ENCODE peak calls at places on chromosomes 7 and 10, in six cellular contexts. C is SK-N-SH, V is K562, W is H1, J is HepG2, R is GM12878. I is an unnamed sample.
A peak's percentile ranks its signal among the peaks of the same experiment; 100 is the strongest.

GRCh38 chr7:64951250-64951848 is 39.5 kb downstream of the ZNF117 start:
- DNase-seq in C (peak; percentile 66), V (peak; percentile 40), W (no peak), R (peak; percentile 16), J (peak; percentile 52), I (peak; percentile 7)

GRCh38 chr7:46680147-46680546 is 759.1 kb upstream of the IGFBP3 start:
- DNase-seq in C (no peak), W (no peak), R (no peak), V (no peak), J (no peak), I (no peak)

GRCh38 chr7:45224832-45225231 is 67.2 kb downstream of the RAMP3 start:
- DNase-seq in C (no peak), R (no peak), W (no peak), J (no peak), V (peak; percentile 21), I (no peak)

GRCh38 chr7:82595176-82595575 is 151.6 kb upstream of the CACNA2D1 start:
- DNase-seq in C (no peak), V (no peak), W (no peak), R (no peak), J (no peak), I (no peak)

GRCh38 chr10:72058347-72058898 is 29.9 kb downstream of the SPOCK2 start:
- DNase-seq in J (no peak), W (no peak), C (no peak), V (no peak), R (no peak), I (no peak)

GRCh38 chr7:50584793-50585399 is 19.7 kb upstream of the DDC start:
- DNase-seq in W (no peak), V (no peak), R (no peak), C (no peak), J (no peak), I (no peak)

GRCh38 chr10:71077143-71077581 is 135.2 kb upstream of the UNC5B start:
- DNase-seq in W (no peak), V (no peak), C (peak; percentile 41), R (no peak), J (no peak), I (no peak)

GRCh38 chr7:39624202-39624807 is 933 bp downstream of the RALA start:
- DNase-seq in V (no peak), W (no peak), R (no peak), C (peak; percentile 43), J (no peak), I (no peak)

GRCh38 chr7:29588900-29589696 is 25.5 kb downstream of the PRR15 start:
- DNase-seq in R (peak; percentile 4), J (peak; percentile 43), V (peak; percentile 75), C (peak; percentile 71), W (no peak), I (peak; percentile 58)

GRCh38 chr10:52322941-52323340 is 8.9 kb downstream of the DKK1 start:
- DNase-seq in V (no peak), W (no peak), C (no peak), R (no peak), J (no peak), I (no peak)

GRCh38 chr7:130912910-130913720 is 179.1 kb upstream of the KLF14 start:
- DNase-seq in W (no peak), V (no peak), R (peak; percentile 80), C (no peak), J (peak; percentile 71), I (peak; percentile 85)

GRCh38 chr10:102773986-102774385 is 30.2 kb downstream of the WBP1L start:
- DNase-seq in C (no peak), J (no peak), V (no peak), W (no peak), R (no peak), I (peak; percentile 20)

GRCh38 chr10:128553755-128554154 is 427.5 kb upstream of the MKI67 start:
- DNase-seq in W (no peak), R (no peak), J (no peak), V (no peak), C (no peak), I (no peak)

GRCh38 chr10:28327494-28327886 is 24.6 kb upstream of the MPP7 start:
- DNase-seq in V (no peak), J (no peak), W (no peak), C (no peak), R (no peak), I (no peak)

GRCh38 chr7:80550005-80550404 is 38.1 kb upstream of the GNAT3 start:
- DNase-seq in W (no peak), J (no peak), C (no peak), V (no peak), R (no peak), I (no peak)

GRCh38 chr10:71893920-71894319 is 42.9 kb upstream of the PSAP start:
- DNase-seq in C (no peak), W (no peak), R (no peak), V (peak; percentile 55), J (peak; percentile 78), I (no peak)

GRCh38 chr7:44379366-44380178 is 54.2 kb upstream of the CAMK2B start:
- DNase-seq in W (no peak), J (no peak), C (peak; percentile 29), R (no peak), V (peak; percentile 26), I (no peak)

GRCh38 chr10:128481152-128481551 is 354.9 kb upstream of the MKI67 start:
- DNase-seq in W (no peak), V (no peak), J (no peak), R (no peak), C (no peak), I (no peak)

DNA sequence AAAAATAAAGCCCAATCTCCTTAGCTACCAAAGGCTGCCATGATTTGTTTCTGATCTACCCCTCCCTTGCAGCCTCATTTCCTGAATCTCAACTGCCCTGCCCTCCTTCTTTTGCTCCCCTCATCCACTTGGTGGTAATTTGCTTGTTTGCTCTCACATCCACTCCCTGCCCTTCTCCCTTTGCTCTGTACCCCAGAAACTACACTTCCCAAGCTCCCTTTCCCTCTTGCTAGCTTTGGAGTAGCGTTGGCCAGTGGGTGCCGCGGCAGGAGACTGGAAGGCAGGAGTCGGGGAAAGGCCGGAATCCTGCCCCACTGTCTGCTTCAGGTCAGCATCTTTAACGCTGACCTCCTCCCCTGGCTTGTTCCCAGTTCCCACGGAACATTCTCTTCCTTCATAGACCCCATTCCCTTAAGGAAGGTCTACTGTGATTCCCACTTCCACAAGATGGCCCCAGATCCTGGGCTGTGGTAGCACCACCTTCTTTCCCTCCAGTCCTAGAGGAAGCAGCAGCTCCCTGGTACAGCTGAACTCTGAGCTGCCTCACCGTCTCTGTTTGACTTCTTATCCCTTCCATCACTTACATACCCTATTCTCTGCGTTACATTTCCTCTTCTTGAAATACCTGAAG is 79.1 kb downstream of the PIK3CG start:
- DNase-seq in J (no peak), R (no peak), V (no peak), W (no peak), C (no peak), I (no peak)
- TF ChIP-seq GABPA in J (no peak), R (no peak), V (no peak), W (no peak), C (no peak), I (no peak)

GRCh38 chr10:121999301-121999700 is 10.3 kb downstream of the TACC2 start:
- DNase-seq in W (no peak), J (no peak), C (no peak), R (no peak), V (no peak), I (no peak)

GRCh38 chr10:121990015-121990677 is 1.2 kb downstream of the TACC2 start:
- DNase-seq in V (no peak), J (no peak), R (no peak), C (no peak), W (no peak), I (no peak)

GRCh38 chr10:121998462-121998861 is 9.5 kb downstream of the TACC2 start:
- DNase-seq in V (no peak), R (no peak), C (no peak), W (no peak), J (no peak), I (no peak)

GRCh38 chr10:121988361-121989324 is at the start of gene TACC2:
- DNase-seq in R (no peak), C (no peak), V (no peak), J (peak; percentile 46), W (no peak), I (no peak)

DNA sequence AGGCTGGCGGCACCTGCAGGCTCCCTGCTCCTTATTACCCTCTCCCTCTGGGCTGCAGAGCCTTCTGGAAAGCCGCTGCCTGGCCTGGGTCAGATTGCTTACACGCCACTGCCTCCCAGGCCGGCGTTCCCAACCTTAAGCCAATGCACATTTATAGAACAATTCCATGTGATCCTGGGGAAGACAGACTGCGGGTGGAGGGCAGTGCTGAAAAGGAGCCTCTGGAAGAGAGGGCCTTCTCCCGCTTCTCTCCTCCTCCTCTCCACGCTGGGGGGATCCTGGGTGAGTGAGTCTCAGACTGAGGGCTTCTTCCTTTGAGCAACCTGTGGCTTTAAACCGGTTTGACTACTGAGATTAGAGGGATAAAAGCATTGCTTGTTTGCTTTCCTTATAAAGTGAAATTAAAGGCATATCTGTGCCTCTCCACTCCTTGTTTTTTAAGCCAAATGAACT is 5.5 kb downstream of the TACC2 start:
- DNase-seq in C (no peak), R (no peak), W (no peak), V (no peak), J (no peak), I (no peak)
- TF ChIP-seq GABPA in C (no peak), R (no peak), W (no peak), V (no peak), J (no peak), I (no peak)

DNA sequence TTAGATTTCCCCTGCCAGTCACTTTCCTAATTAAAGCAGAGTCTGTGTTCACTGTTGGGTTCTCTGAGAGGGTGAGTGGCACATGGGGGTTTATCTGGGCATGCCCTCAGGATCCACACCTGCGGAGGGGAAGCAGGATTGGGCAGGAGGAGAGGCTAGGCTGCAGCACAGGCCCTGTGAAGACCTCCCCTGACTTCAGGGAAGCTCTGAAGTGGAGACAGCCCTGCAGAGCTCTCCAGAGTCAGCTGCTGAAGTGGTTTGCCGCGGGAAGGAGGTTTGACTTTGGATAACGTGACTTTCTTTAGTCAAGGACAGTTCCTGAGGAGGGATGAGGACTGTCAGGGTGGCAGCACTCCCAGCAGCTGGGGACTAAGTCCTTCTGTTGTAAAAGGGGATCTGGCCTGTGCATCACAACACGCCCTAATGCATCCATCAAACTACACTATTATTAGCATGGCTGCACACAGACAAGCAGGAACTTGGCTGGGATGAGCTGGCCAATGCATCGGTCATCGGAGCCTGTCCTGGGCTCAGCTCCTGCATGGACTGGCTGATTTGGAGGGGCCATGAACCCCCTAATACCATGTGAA is 50.9 kb upstream of the LEP start:
- DNase-seq in R (no peak), W (no peak), C (no peak), J (no peak), V (no peak), I (no peak)
- TF ChIP-seq GABPA in R (no peak), W (no peak), C (no peak), J (no peak), V (no peak), I (no peak)

GRCh38 chr7:148982596-148983219 is 45.6 kb downstream of the PDIA4 start:
- DNase-seq in C (peak; percentile 81), R (no peak), J (no peak), W (no peak), V (no peak), I (no peak)
- TF ChIP-seq GABPA in C (no peak), R (no peak), J (no peak), W (no peak), V (no peak), I (no peak)